ENCODE peak calls at places on chromosomes 5 and 9, in seven cellular contexts. One of them, this sample, is unnamed.

GRCh38 chr9:33139421-33140228 is 27.5 kb downstream of the B4GALT1 start:
- DNase-seq in left ventricle myocardium inferior: peak; percentile 87
- DNase-seq in gastrocnemius medialis: peak; percentile 86
- DNase-seq in CD8-positive, alpha-beta T cell: no peak
- DNase-seq in right atrium auricular region: no peak
- DNase-seq in sigmoid colon: peak; percentile 93
- DNase-seq in psoas muscle: peak; percentile 85
- DNase-seq in this sample: no peak

GRCh38 chr9:72205513-72205912 is 56.3 kb downstream of the GDA start:
- DNase-seq in left ventricle myocardium inferior: no peak
- DNase-seq in gastrocnemius medialis: no peak
- DNase-seq in CD8-positive, alpha-beta T cell: no peak
- DNase-seq in right atrium auricular region: no peak
- DNase-seq in sigmoid colon: no peak
- DNase-seq in psoas muscle: no peak
- DNase-seq in this sample: no peak

GRCh38 chr5:175542232-175542965 is 64.0 kb downstream of the SFXN1 start:
- DNase-seq in left ventricle myocardium inferior: no peak
- DNase-seq in gastrocnemius medialis: no peak
- DNase-seq in CD8-positive, alpha-beta T cell: no peak
- DNase-seq in right atrium auricular region: no peak
- DNase-seq in sigmoid colon: no peak
- DNase-seq in psoas muscle: no peak
- DNase-seq in this sample: no peak

GRCh38 chr5:157189223-157189622 is 8.6 kb downstream of the ITK start:
- DNase-seq in left ventricle myocardium inferior: no peak
- DNase-seq in gastrocnemius medialis: no peak
- DNase-seq in CD8-positive, alpha-beta T cell: no peak
- DNase-seq in right atrium auricular region: peak; percentile 13
- DNase-seq in sigmoid colon: no peak
- DNase-seq in psoas muscle: no peak
- DNase-seq in this sample: no peak

GRCh38 chr5:73365301-73365853 is 83.2 kb downstream of the FOXD1 start:
- DNase-seq in left ventricle myocardium inferior: no peak
- DNase-seq in gastrocnemius medialis: no peak
- DNase-seq in CD8-positive, alpha-beta T cell: no peak
- DNase-seq in right atrium auricular region: no peak
- DNase-seq in sigmoid colon: no peak
- DNase-seq in psoas muscle: no peak
- DNase-seq in this sample: no peak

GRCh38 chr5:74895906-74896305 is 29.7 kb upstream of the FAM169A start:
- DNase-seq in left ventricle myocardium inferior: peak; percentile 77
- DNase-seq in gastrocnemius medialis: no peak
- DNase-seq in CD8-positive, alpha-beta T cell: no peak
- DNase-seq in right atrium auricular region: peak; percentile 59
- DNase-seq in sigmoid colon: no peak
- DNase-seq in psoas muscle: no peak
- DNase-seq in this sample: peak; percentile 73

GRCh38 chr5:128534729-128535128 is 3.3 kb downstream of the FBN2 start:
- DNase-seq in left ventricle myocardium inferior: no peak
- DNase-seq in gastrocnemius medialis: no peak
- DNase-seq in CD8-positive, alpha-beta T cell: no peak
- DNase-seq in right atrium auricular region: no peak
- DNase-seq in sigmoid colon: no peak
- DNase-seq in psoas muscle: no peak
- DNase-seq in this sample: no peak

GRCh38 chr9:124663046-124663961 is 107.8 kb downstream of the NR6A1 start:
- DNase-seq in left ventricle myocardium inferior: no peak
- DNase-seq in gastrocnemius medialis: no peak
- DNase-seq in CD8-positive, alpha-beta T cell: no peak
- DNase-seq in right atrium auricular region: no peak
- DNase-seq in sigmoid colon: no peak
- DNase-seq in psoas muscle: no peak
- DNase-seq in this sample: no peak

GRCh38 chr5:74919487-74919886 is 53.3 kb upstream of the FAM169A start:
- DNase-seq in left ventricle myocardium inferior: no peak
- DNase-seq in gastrocnemius medialis: no peak
- DNase-seq in CD8-positive, alpha-beta T cell: no peak
- DNase-seq in right atrium auricular region: no peak
- DNase-seq in sigmoid colon: no peak
- DNase-seq in psoas muscle: no peak
- DNase-seq in this sample: no peak

GRCh38 chr9:16530669-16531461 is 339.6 kb downstream of the BNC2 start:
- DNase-seq in left ventricle myocardium inferior: no peak
- DNase-seq in gastrocnemius medialis: peak; percentile 73
- DNase-seq in CD8-positive, alpha-beta T cell: no peak
- DNase-seq in right atrium auricular region: no peak
- DNase-seq in sigmoid colon: peak; percentile 88
- DNase-seq in psoas muscle: peak; percentile 43
- DNase-seq in this sample: no peak

GRCh38 chr5:132444841-132445639 is 45.5 kb downstream of the IRF1 start:
- DNase-seq in left ventricle myocardium inferior: no peak
- DNase-seq in gastrocnemius medialis: no peak
- DNase-seq in CD8-positive, alpha-beta T cell: no peak
- DNase-seq in right atrium auricular region: no peak
- DNase-seq in sigmoid colon: no peak
- DNase-seq in psoas muscle: no peak
- DNase-seq in this sample: no peak

GRCh38 chr5:43985411-43985810 is 382.4 kb downstream of the NNT start:
- DNase-seq in left ventricle myocardium inferior: no peak
- DNase-seq in gastrocnemius medialis: no peak
- DNase-seq in CD8-positive, alpha-beta T cell: no peak
- DNase-seq in right atrium auricular region: no peak
- DNase-seq in sigmoid colon: no peak
- DNase-seq in psoas muscle: no peak
- DNase-seq in this sample: no peak

GRCh38 chr5:132753135-132753987 is 6.1 kb downstream of the CCNI2 start:
- DNase-seq in left ventricle myocardium inferior: no peak
- DNase-seq in gastrocnemius medialis: no peak
- DNase-seq in CD8-positive, alpha-beta T cell: no peak
- DNase-seq in right atrium auricular region: no peak
- DNase-seq in sigmoid colon: peak; percentile 46
- DNase-seq in psoas muscle: no peak
- DNase-seq in this sample: no peak

GRCh38 chr5:34895641-34896419 is 19.5 kb downstream of the RAD1 start:
- DNase-seq in left ventricle myocardium inferior: no peak
- DNase-seq in gastrocnemius medialis: no peak
- DNase-seq in CD8-positive, alpha-beta T cell: no peak
- DNase-seq in right atrium auricular region: no peak
- DNase-seq in sigmoid colon: no peak
- DNase-seq in psoas muscle: no peak
- DNase-seq in this sample: no peak

GRCh38 chr9:69573666-69574456 is 98.3 kb downstream of the APBA1 start:
- DNase-seq in left ventricle myocardium inferior: no peak
- DNase-seq in gastrocnemius medialis: no peak
- DNase-seq in CD8-positive, alpha-beta T cell: no peak
- DNase-seq in right atrium auricular region: no peak
- DNase-seq in sigmoid colon: no peak
- DNase-seq in psoas muscle: no peak
- DNase-seq in this sample: no peak

GRCh38 chr5:33582417-33582816 is 141.7 kb downstream of the TARS1 start:
- DNase-seq in left ventricle myocardium inferior: no peak
- DNase-seq in gastrocnemius medialis: no peak
- DNase-seq in CD8-positive, alpha-beta T cell: no peak
- DNase-seq in right atrium auricular region: no peak
- DNase-seq in sigmoid colon: no peak
- DNase-seq in psoas muscle: no peak
- DNase-seq in this sample: no peak

GRCh38 chr9:18208166-18209059 is 265.5 kb upstream of the ADAMTSL1 start:
- DNase-seq in left ventricle myocardium inferior: no peak
- DNase-seq in gastrocnemius medialis: no peak
- DNase-seq in CD8-positive, alpha-beta T cell: no peak
- DNase-seq in right atrium auricular region: no peak
- DNase-seq in sigmoid colon: no peak
- DNase-seq in psoas muscle: peak; percentile 12
- DNase-seq in this sample: peak; percentile 56

GRCh38 chr5:59746261-59746765 is 147.2 kb downstream of the PDE4D start:
- DNase-seq in left ventricle myocardium inferior: no peak
- DNase-seq in gastrocnemius medialis: no peak
- DNase-seq in CD8-positive, alpha-beta T cell: no peak
- DNase-seq in right atrium auricular region: no peak
- DNase-seq in sigmoid colon: peak; percentile 69
- DNase-seq in psoas muscle: no peak
- DNase-seq in this sample: no peak

GRCh38 chr9:78215706-78216105 is 20.2 kb upstream of the CEP78 start:
- DNase-seq in left ventricle myocardium inferior: no peak
- DNase-seq in gastrocnemius medialis: no peak
- DNase-seq in CD8-positive, alpha-beta T cell: no peak
- DNase-seq in right atrium auricular region: no peak
- DNase-seq in sigmoid colon: no peak
- DNase-seq in psoas muscle: no peak
- DNase-seq in this sample: no peak

GRCh38 chr5:66958126-66958983 is 238.2 kb downstream of the CD180 start:
- DNase-seq in left ventricle myocardium inferior: no peak
- DNase-seq in gastrocnemius medialis: no peak
- DNase-seq in CD8-positive, alpha-beta T cell: no peak
- DNase-seq in right atrium auricular region: no peak
- DNase-seq in sigmoid colon: no peak
- DNase-seq in psoas muscle: no peak
- DNase-seq in this sample: no peak

GRCh38 chr9:72675586-72675985 is 154.2 kb downstream of the TMC1 start:
- DNase-seq in left ventricle myocardium inferior: no peak
- DNase-seq in gastrocnemius medialis: no peak
- DNase-seq in CD8-positive, alpha-beta T cell: no peak
- DNase-seq in right atrium auricular region: no peak
- DNase-seq in sigmoid colon: no peak
- DNase-seq in psoas muscle: no peak
- DNase-seq in this sample: no peak

GRCh38 chr5:143707797-143708196 is 104.2 kb upstream of the HMHB1 start:
- DNase-seq in left ventricle myocardium inferior: no peak
- DNase-seq in gastrocnemius medialis: no peak
- DNase-seq in CD8-positive, alpha-beta T cell: no peak
- DNase-seq in right atrium auricular region: no peak
- DNase-seq in sigmoid colon: no peak
- DNase-seq in psoas muscle: no peak
- DNase-seq in this sample: no peak

GRCh38 chr5:111756701-111757581 is at the start of gene NREP:
- DNase-seq in left ventricle myocardium inferior: peak; percentile 93
- DNase-seq in gastrocnemius medialis: peak; percentile 82
- DNase-seq in CD8-positive, alpha-beta T cell: no peak
- DNase-seq in right atrium auricular region: peak; percentile 90
- DNase-seq in sigmoid colon: peak; percentile 96
- DNase-seq in psoas muscle: peak; percentile 88
- DNase-seq in this sample: peak; percentile 94

GRCh38 chr9:106689089-106689488 is 173.9 kb upstream of the ZNF462 start:
- DNase-seq in left ventricle myocardium inferior: no peak
- DNase-seq in gastrocnemius medialis: no peak
- DNase-seq in CD8-positive, alpha-beta T cell: no peak
- DNase-seq in right atrium auricular region: no peak
- DNase-seq in sigmoid colon: no peak
- DNase-seq in psoas muscle: no peak
- DNase-seq in this sample: no peak

GRCh38 chr9:18568969-18569368 is 95.0 kb downstream of the ADAMTSL1 start:
- DNase-seq in left ventricle myocardium inferior: no peak
- DNase-seq in gastrocnemius medialis: no peak
- DNase-seq in CD8-positive, alpha-beta T cell: no peak
- DNase-seq in right atrium auricular region: no peak
- DNase-seq in sigmoid colon: no peak
- DNase-seq in psoas muscle: no peak
- DNase-seq in this sample: no peak

GRCh38 chr5:51380603-51381207 is 2.5 kb upstream of the ISL1 start:
- DNase-seq in left ventricle myocardium inferior: no peak
- DNase-seq in gastrocnemius medialis: no peak
- DNase-seq in CD8-positive, alpha-beta T cell: no peak
- DNase-seq in right atrium auricular region: no peak
- DNase-seq in sigmoid colon: no peak
- DNase-seq in psoas muscle: no peak
- DNase-seq in this sample: no peak
- H3K4me3 ChIP-seq in left ventricle myocardium inferior: no peak overlapping the region
- H3K4me3 ChIP-seq in gastrocnemius medialis: peak overlapping the region; percentile 40
- H3K4me3 ChIP-seq in CD8-positive, alpha-beta T cell: no peak overlapping the region
- H3K4me3 ChIP-seq in right atrium auricular region: no peak overlapping the region
- H3K4me3 ChIP-seq in sigmoid colon: no peak overlapping the region
- H3K4me3 ChIP-seq in psoas muscle: no peak overlapping the region
- H3K4me3 ChIP-seq in this sample: no peak overlapping the region

DNA sequence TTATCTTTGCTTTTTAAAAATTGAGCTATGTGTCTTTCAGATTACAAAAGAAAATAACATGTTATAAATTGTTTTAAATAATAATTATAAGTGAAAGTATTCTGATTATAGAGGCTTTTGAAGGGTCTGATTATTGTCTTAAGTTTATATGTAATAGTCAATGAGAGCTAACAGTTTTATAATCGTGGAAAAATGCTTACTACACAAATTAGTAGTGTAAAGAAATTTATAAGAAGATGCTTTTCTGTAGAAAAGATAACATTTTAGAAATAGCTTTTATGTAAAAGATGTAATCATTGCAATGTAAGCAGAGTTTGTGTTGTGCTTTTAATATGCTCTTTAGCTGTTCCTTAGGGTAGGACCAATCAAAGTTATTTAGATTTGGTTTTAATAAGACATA is 18.6 kb downstream of the RBM27 start:
- DNase-seq in left ventricle myocardium inferior: no peak
- DNase-seq in gastrocnemius medialis: no peak
- DNase-seq in CD8-positive, alpha-beta T cell: no peak
- DNase-seq in right atrium auricular region: no peak
- DNase-seq in sigmoid colon: no peak
- DNase-seq in psoas muscle: no peak
- DNase-seq in this sample: no peak
- H3K27ac ChIP-seq in left ventricle myocardium inferior: no peak overlapping the region
- H3K27ac ChIP-seq in gastrocnemius medialis: no peak overlapping the region
- H3K27ac ChIP-seq in CD8-positive, alpha-beta T cell: no peak overlapping the region
- H3K27ac ChIP-seq in right atrium auricular region: no peak overlapping the region
- H3K27ac ChIP-seq in sigmoid colon: no peak overlapping the region
- H3K27ac ChIP-seq in psoas muscle: no peak overlapping the region
- H3K27ac ChIP-seq in this sample: no peak overlapping the region

DNA sequence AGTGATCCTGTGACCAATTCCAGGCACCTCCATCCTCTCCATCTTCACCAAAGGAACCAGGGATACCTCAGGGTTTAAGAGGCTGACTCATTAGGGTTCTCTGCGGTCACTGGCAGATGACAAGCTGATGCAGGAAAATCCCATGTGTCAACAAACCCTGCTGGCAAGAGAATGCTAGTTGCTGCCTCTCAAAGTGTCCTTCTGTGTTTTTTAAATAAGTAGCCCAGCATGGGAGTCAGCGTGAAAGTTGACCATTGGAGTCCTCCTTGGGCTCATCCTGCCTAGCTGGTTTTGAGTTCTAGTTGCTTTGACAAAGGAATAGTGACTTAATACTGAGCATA is 200.2 kb downstream of the SLIT3 start:
- DNase-seq in left ventricle myocardium inferior: no peak
- DNase-seq in gastrocnemius medialis: peak; percentile 51
- DNase-seq in CD8-positive, alpha-beta T cell: no peak
- DNase-seq in right atrium auricular region: no peak
- DNase-seq in sigmoid colon: no peak
- DNase-seq in psoas muscle: no peak
- DNase-seq in this sample: no peak
- H3K4me1 ChIP-seq in left ventricle myocardium inferior: peaks cover 23% of the 10 kb centered on the region
- H3K4me1 ChIP-seq in gastrocnemius medialis: no peaks in the 10 kb centered on the region
- H3K4me1 ChIP-seq in CD8-positive, alpha-beta T cell: no peaks in the 10 kb centered on the region
- H3K4me1 ChIP-seq in right atrium auricular region: peaks cover 35% of the 10 kb centered on the region
- H3K4me1 ChIP-seq in sigmoid colon: peaks cover 10% of the 10 kb centered on the region
- H3K4me1 ChIP-seq in psoas muscle: no peaks in the 10 kb centered on the region
- H3K4me1 ChIP-seq in this sample: no peaks in the 10 kb centered on the region

DNA sequence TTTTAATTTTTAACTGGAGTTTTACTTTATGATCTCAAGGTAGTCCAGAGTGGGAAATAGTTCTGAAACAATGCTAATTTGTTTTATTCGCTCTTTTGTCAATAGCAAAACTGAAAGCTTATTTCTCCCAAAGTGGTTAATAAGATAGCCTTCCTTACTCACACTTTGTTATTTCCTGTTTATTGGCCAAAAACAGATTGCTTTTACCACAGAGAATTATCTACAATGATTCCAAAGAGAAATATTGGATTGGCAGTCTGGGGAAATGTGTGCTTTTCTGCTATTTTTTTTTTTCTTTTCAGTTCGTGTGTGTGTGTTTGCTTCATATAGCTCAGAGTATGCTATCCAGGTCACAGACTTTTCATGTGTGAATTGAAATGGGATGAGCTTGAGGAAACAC is 756.7 kb upstream of the RGMB start:
- DNase-seq in left ventricle myocardium inferior: no peak
- DNase-seq in gastrocnemius medialis: no peak
- DNase-seq in CD8-positive, alpha-beta T cell: no peak
- DNase-seq in right atrium auricular region: no peak
- DNase-seq in sigmoid colon: no peak
- DNase-seq in psoas muscle: no peak
- DNase-seq in this sample: no peak
- H3K4me3 ChIP-seq in left ventricle myocardium inferior: no peak overlapping the region
- H3K4me3 ChIP-seq in gastrocnemius medialis: no peak overlapping the region
- H3K4me3 ChIP-seq in CD8-positive, alpha-beta T cell: no peak overlapping the region
- H3K4me3 ChIP-seq in right atrium auricular region: no peak overlapping the region
- H3K4me3 ChIP-seq in sigmoid colon: no peak overlapping the region
- H3K4me3 ChIP-seq in psoas muscle: no peak overlapping the region
- H3K4me3 ChIP-seq in this sample: no peak overlapping the region

This sample was measured in upper lobe of right lung.